ENCODE peak calls at places on chromosomes 6 and 20, in eight cellular contexts. Y, Q, M, K, E, C, L and S are unnamed samples.

GRCh38 chr20:4633780-4634179 is 87.9 kb upstream of the PRND start:
- DNase-seq in Q (no peak), Y (no peak), C (peak), E (no peak), L (peak), K (peak), M (no peak), S (peak)

GRCh38 chr6:128464790-128465189 is 55.6 kb downstream of the PTPRK start:
- DNase-seq in C (no peak), L (no peak), K (no peak), E (no peak), M (peak), Y (no peak), Q (no peak), S (no peak)

GRCh38 chr6:82183642-82184282 is 63.8 kb downstream of the IBTK start:
- DNase-seq in K (peak), Q (no peak), C (no peak), L (no peak), E (no peak), Y (no peak), M (no peak), S (no peak)

GRCh38 chr6:3250278-3250677 is 8.5 kb upstream of the PSMG4 start:
- DNase-seq in L (no peak), Y (no peak), Q (peak), M (no peak), E (no peak), K (no peak), C (no peak), S (no peak)

GRCh38 chr6:125314019-125314581 is 12.3 kb upstream of the HDDC2 start:
- DNase-seq in Q (peak), L (peak), M (peak), C (no peak), K (peak), E (peak), Y (peak), S (peak)

GRCh38 chr6:42702200-42702599 is 20.2 kb downstream of the PRPH2 start:
- DNase-seq in Q (no peak), C (peak), M (no peak), Y (no peak), L (peak), K (peak), E (no peak), S (peak)

GRCh38 chr6:93932175-93932574 is 512.8 kb upstream of the EPHA7 start:
- DNase-seq in M (no peak), Y (no peak), L (no peak), K (no peak), E (no peak), C (no peak), Q (no peak), S (no peak)

GRCh38 chr6:221531-222349 is 70.5 kb upstream of the DUSP22 start:
- DNase-seq in Y (no peak), L (peak), M (no peak), K (no peak), C (no peak), Q (no peak), E (no peak), S (no peak)

GRCh38 chr6:62652692-62653328 is 366.8 kb upstream of the KHDRBS2 start:
- DNase-seq in Y (no peak), Q (no peak), M (no peak), L (peak), C (no peak), K (no peak), E (no peak), S (no peak)

GRCh38 chr6:94721459-94721858 is 855.9 kb upstream of the MANEA start:
- DNase-seq in Y (no peak), M (no peak), Q (no peak), C (no peak), E (no peak), L (no peak), K (no peak), S (no peak)

GRCh38 chr6:10655508-10656055 is 38.8 kb downstream of the C6orf52 start:
- DNase-seq in Q (no peak), E (no peak), Y (no peak), C (no peak), M (no peak), L (no peak), K (no peak), S (no peak)

GRCh38 chr6:30720738-30721197 is 616 bp downstream of the TUBB start:
- DNase-seq in M (peak), Q (peak), K (no peak), C (no peak), Y (peak), E (peak), L (peak), S (peak)

GRCh38 chr6:160986831-160987230 is 4.7 kb upstream of the MAP3K4 start:
- DNase-seq in C (no peak), Y (no peak), M (no peak), E (no peak), Q (no peak), L (no peak), K (no peak), S (no peak)

GRCh38 chr6:133645000-133645619 is 243.8 kb upstream of the TCF21 start:
- DNase-seq in E (no peak), Q (no peak), M (no peak), L (peak), K (no peak), Y (no peak), C (no peak), S (no peak)

GRCh38 chr6:126113261-126113660 is 126.9 kb downstream of the TRMT11 start:
- DNase-seq in L (no peak), Q (no peak), Y (no peak), C (no peak), E (no peak), M (no peak), K (peak), S (no peak)

GRCh38 chr6:116159782-116160524 is 34.0 kb upstream of the COL10A1 start:
- DNase-seq in L (no peak), K (no peak), E (no peak), C (no peak), Q (no peak), Y (no peak), M (no peak), S (no peak)

GRCh38 chr6:94462231-94462630 is 1042.9 kb upstream of the EPHA7 start:
- DNase-seq in Y (no peak), Q (no peak), E (no peak), C (no peak), L (no peak), K (no peak), M (no peak), S (no peak)

GRCh38 chr6:113886512-113886911 is 29.4 kb downstream of the MARCKS start:
- DNase-seq in L (no peak), E (no peak), M (no peak), C (no peak), K (no peak), Y (no peak), Q (no peak), S (no peak)

GRCh38 chr20:961768-962167 is 40.3 kb downstream of the RSPO4 start:
- DNase-seq in E (no peak), C (no peak), Y (no peak), M (no peak), K (no peak), L (no peak), Q (no peak), S (no peak)

GRCh38 chr6:56435754-56436153 is 188.4 kb upstream of the COL21A1 start:
- DNase-seq in E (no peak), C (no peak), Y (no peak), M (no peak), Q (no peak), L (no peak), K (no peak), S (no peak)

GRCh38 chr20:52936368-52936986 is 35.7 kb upstream of the TSHZ2 start:
- DNase-seq in Y (no peak), L (no peak), E (no peak), K (no peak), C (no peak), Q (no peak), M (no peak), S (no peak)

GRCh38 chr20:39879296-39879695 is 809.7 kb downstream of the MAFB start:
- DNase-seq in Q (no peak), K (peak), L (no peak), C (no peak), E (no peak), Y (no peak), M (no peak), S (no peak)

GRCh38 chr6:56378966-56379608 is 131.7 kb upstream of the COL21A1 start:
- DNase-seq in C (no peak), Y (no peak), Q (no peak), K (peak), M (no peak), E (no peak), L (no peak), S (no peak)

GRCh38 chr20:53157443-53158408 is 185.6 kb downstream of the TSHZ2 start:
- DNase-seq in E (peak), K (peak), C (peak), Q (peak), Y (peak), L (peak), M (peak), S (peak)

GRCh38 chr20:50594591-50595432 is 84.6 kb downstream of the PTPN1 start:
- DNase-seq in Y (no peak), Q (no peak), L (no peak), K (peak), E (no peak), M (no peak), C (no peak), S (no peak)

GRCh38 chr6:92892626-92893025 is 526.7 kb downstream of the EPHA7 start:
- DNase-seq in M (no peak), E (no peak), C (no peak), Q (no peak), L (peak), K (peak), Y (no peak), S (peak)

GRCh38 chr20:13238001-13238653 is 17.1 kb downstream of the ISM1 start:
- DNase-seq in E (no peak), L (no peak), K (no peak), C (no peak), Y (no peak), Q (no peak), M (no peak), S (no peak)

GRCh38 chr6:94278146-94278545 is 858.8 kb upstream of the EPHA7 start:
- DNase-seq in C (no peak), M (no peak), K (no peak), Q (no peak), Y (no peak), E (no peak), L (no peak), S (no peak)

GRCh38 chr20:10581823-10582222 is 92.0 kb downstream of the JAG1 start:
- DNase-seq in C (no peak), Y (no peak), Q (no peak), E (no peak), L (no peak), K (peak), M (no peak), S (peak)

GRCh38 chr6:89669002-89669401 is 30.5 kb upstream of the LYRM2 start:
- DNase-seq in Y (no peak), K (no peak), L (peak), Q (no peak), E (no peak), C (no peak), M (no peak), S (no peak)

GRCh38 chr6:17741507-17741906 is 34.8 kb upstream of the NUP153 start:
- DNase-seq in C (no peak), Y (no peak), E (no peak), Q (no peak), L (no peak), K (peak), M (no peak), S (peak)

GRCh38 chr6:127933852-127934840 is 33.3 kb upstream of the THEMIS start:
- DNase-seq in E (no peak), C (no peak), M (no peak), Y (no peak), Q (no peak), L (no peak), K (no peak), S (no peak)

GRCh38 chr6:144415835-144416237 is 130.7 kb downstream of the UTRN start:
- DNase-seq in Y (no peak), E (no peak), K (peak), L (peak), M (no peak), Q (no peak), C (peak), S (peak)

GRCh38 chr6:65399355-65400084 is 307.5 kb downstream of the EYS start:
- DNase-seq in E (no peak), Q (no peak), K (no peak), M (no peak), L (no peak), Y (no peak), C (no peak), S (no peak)